ENCODE peak calls at places on chromosomes 5 and 9, in seven cellular contexts. U is uterus, G is upper lobe of right lung, A is astrocyte, Z is GM12865, F is astrocyte of the spinal cord, T is GM23338. K is an unnamed sample.
A peak's percentile ranks its signal among the peaks of the same experiment; 100 is the strongest.

GRCh38 chr9:35579130-35579529 is 25.9 kb upstream of the TESK1 start:
- DNase-seq in U (no peak), T (no peak), G (no peak), F (no peak), A (no peak), Z (peak; percentile 43), K (no peak)

GRCh38 chr9:87725900-87726709 is at the start of gene CTSL:
- DNase-seq in U (peak; percentile 96), A (peak; percentile 79), Z (no peak), F (peak; percentile 70), T (peak; percentile 95), G (peak; percentile 95), K (peak; percentile 98)

GRCh38 chr9:91770229-91770628 is 179.8 kb downstream of the ROR2 start:
- DNase-seq in G (no peak), Z (no peak), T (no peak), A (no peak), U (no peak), F (no peak), K (no peak)

GRCh38 chr9:101486693-101487442 is 46.8 kb upstream of the RNF20 start:
- DNase-seq in A (peak; percentile 43), G (peak; percentile 79), T (peak; percentile 93), F (peak; percentile 65), U (peak; percentile 68), Z (no peak), K (peak; percentile 51)

GRCh38 chr5:122415030-122415429 is 103.0 kb downstream of the SNCAIP start:
- DNase-seq in F (no peak), U (no peak), Z (no peak), G (no peak), T (no peak), A (no peak), K (no peak)

GRCh38 chr5:135020111-135020895 is 13.7 kb downstream of the PITX1 start:
- DNase-seq in G (peak; percentile 44), T (no peak), Z (no peak), U (no peak), F (no peak), A (no peak), K (no peak)

GRCh38 chr5:59769041-59769360 is 124.5 kb downstream of the PDE4D start:
- DNase-seq in F (no peak), A (no peak), U (no peak), Z (no peak), G (no peak), T (no peak), K (no peak)

GRCh38 chr9:95509851-95510529 is 6.8 kb downstream of the PTCH1 start:
- DNase-seq in G (no peak), T (no peak), F (no peak), U (no peak), Z (no peak), A (no peak), K (peak; percentile 54)

GRCh38 chr5:71475788-71476384 is 20.4 kb downstream of the BDP1 start:
- DNase-seq in A (peak; percentile 3), Z (peak; percentile 9), F (peak; percentile 32), G (no peak), U (no peak), T (peak; percentile 71), K (peak; percentile 6)

GRCh38 chr5:127431977-127432376 is 85.5 kb upstream of the PRRC1 start:
- DNase-seq in Z (no peak), T (no peak), A (no peak), G (no peak), U (no peak), F (no peak), K (no peak)

GRCh38 chr9:90805006-90805993 is 3.7 kb downstream of the SYK start:
- DNase-seq in U (no peak), F (no peak), T (no peak), Z (no peak), A (no peak), G (no peak), K (no peak)

GRCh38 chr9:137129456-137130175 is 9.3 kb upstream of the GRIN1 start:
- DNase-seq in U (peak; percentile 55), T (peak; percentile 94), G (peak; percentile 96), A (peak; percentile 89), F (peak; percentile 92), Z (peak; percentile 95), K (peak; percentile 93)

GRCh38 chr5:148875205-148875875 is 48.9 kb downstream of the ADRB2 start:
- DNase-seq in F (no peak), Z (no peak), U (no peak), G (no peak), T (no peak), A (peak; percentile 30), K (no peak)

GRCh38 chr5:74587895-74588294 is 52.6 kb downstream of the ENC1 start:
- DNase-seq in A (no peak), Z (no peak), F (no peak), G (no peak), U (no peak), T (peak; percentile 37), K (no peak)

GRCh38 chr5:159864885-159865622 is 51.2 kb upstream of the ADRA1B start:
- DNase-seq in T (no peak), A (peak; percentile 54), U (no peak), F (no peak), G (no peak), Z (peak; percentile 51), K (peak; percentile 23)

GRCh38 chr9:68973619-68974018 is 40.3 kb downstream of the PRKACG start:
- DNase-seq in Z (no peak), A (no peak), T (no peak), U (no peak), F (no peak), G (no peak), K (no peak)

GRCh38 chr9:68974901-68975300 is 39.0 kb downstream of the PRKACG start:
- DNase-seq in F (no peak), Z (no peak), T (no peak), G (no peak), U (no peak), A (no peak), K (no peak)

GRCh38 chr9:68978054-68978453 is 35.9 kb downstream of the PRKACG start:
- DNase-seq in U (no peak), F (no peak), A (no peak), T (no peak), G (no peak), Z (peak; percentile 24), K (no peak)

GRCh38 chr9:68975644-68976043 is 38.3 kb downstream of the PRKACG start:
- DNase-seq in U (no peak), Z (no peak), A (no peak), F (no peak), G (no peak), T (no peak), K (no peak)

GRCh38 chr9:68974431-68974830 is 39.5 kb downstream of the PRKACG start:
- DNase-seq in Z (peak; percentile 91), G (no peak), A (no peak), T (no peak), F (no peak), U (no peak), K (no peak)
- H3K4me3 ChIP-seq in Z (no peak overlapping the region), G (peak overlapping the region; percentile 41), A (no peak overlapping the region), T (no peak overlapping the region), F (no peak overlapping the region), U (no peak overlapping the region), K (no peak overlapping the region)

GRCh38 chr9:27196383-27196782 is 87.4 kb downstream of the TEK start:
- DNase-seq in Z (no peak), T (no peak), G (no peak), U (no peak), F (no peak), A (no peak), K (no peak)

GRCh38 chr9:27202056-27202455 is 93.0 kb downstream of the TEK start:
- DNase-seq in Z (no peak), F (no peak), G (no peak), U (no peak), A (no peak), T (no peak), K (no peak)

GRCh38 chr9:27195191-27195590 is 86.2 kb downstream of the TEK start:
- DNase-seq in A (no peak), Z (no peak), T (no peak), U (no peak), G (no peak), F (no peak), K (no peak)

GRCh38 chr9:27194401-27195091 is 85.5 kb downstream of the TEK start:
- DNase-seq in Z (no peak), T (no peak), A (peak; percentile 85), F (peak; percentile 91), G (no peak), U (no peak), K (no peak)

DNA sequence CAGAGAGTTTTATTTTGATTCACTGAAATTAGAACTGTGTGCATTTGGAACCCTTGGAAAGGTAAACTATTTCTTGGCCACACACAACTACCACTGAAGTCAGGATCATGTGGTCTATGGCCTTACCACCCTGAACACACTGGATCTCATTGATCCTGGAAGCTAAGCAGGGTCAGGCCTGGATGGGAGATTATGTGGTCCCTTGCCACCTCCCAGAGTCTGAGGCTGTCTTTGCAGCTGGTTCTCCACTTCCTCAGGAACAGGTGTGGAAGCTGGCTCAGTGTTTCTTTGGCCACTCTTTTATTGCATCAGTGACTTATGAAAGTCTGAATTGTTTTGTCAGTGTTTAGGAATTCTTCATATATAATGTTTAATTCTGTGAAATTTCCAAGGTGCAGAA is 89.2 kb downstream of the TEK start:
- DNase-seq in G (no peak), F (no peak), Z (no peak), T (peak; percentile 12), A (no peak), U (no peak), K (no peak)
- TF ChIP-seq CTCF in G (no peak), F (no peak), Z (no peak), T (peak; percentile 11), A (no peak), U (no peak), K (no peak)

GRCh38 chr5:167658890-167659289 is 632.6 kb upstream of the WWC1 start:
- DNase-seq in A (no peak), Z (no peak), U (no peak), F (no peak), G (no peak), T (no peak), K (no peak)
- H3K4me3 ChIP-seq in A (no peak overlapping the region), Z (no peak overlapping the region), U (no peak overlapping the region), F (no peak overlapping the region), G (no peak overlapping the region), T (no peak overlapping the region), K (no peak overlapping the region)

DNA sequence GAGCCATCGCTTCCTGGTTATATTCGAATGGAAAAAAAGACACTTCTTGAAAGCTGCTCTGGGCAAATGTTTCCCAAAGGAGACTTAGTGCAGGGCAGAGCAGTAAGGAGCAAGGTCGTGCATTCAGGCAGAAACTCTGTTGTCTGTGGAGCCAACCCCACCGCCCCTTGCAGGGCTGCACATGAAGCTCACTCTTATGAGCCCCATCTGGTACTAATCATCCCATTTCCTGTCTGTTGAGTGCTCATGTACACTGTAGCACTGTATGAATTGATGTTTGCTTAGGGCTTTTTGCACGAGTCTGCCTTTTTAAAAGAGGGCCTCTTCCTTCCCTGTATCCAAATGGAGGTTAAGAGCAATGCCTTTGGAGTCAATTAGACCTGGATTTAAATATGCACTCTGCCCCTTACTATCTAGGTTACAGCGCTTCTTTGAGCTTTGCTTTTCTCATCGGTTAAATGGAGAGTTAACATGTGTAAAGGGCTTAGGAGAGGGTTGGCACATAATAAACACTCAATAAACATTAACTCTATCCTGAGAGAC is 25.4 kb downstream of the HMHB1 start:
- DNase-seq in T (no peak), G (no peak), U (no peak), Z (no peak), F (peak; percentile 63), A (peak; percentile 36), K (peak; percentile 65)
- TF ChIP-seq CTCF in T (no peak), G (no peak), U (no peak), Z (no peak), F (no peak), A (no peak), K (no peak)